ENCODE peak calls at places on chromosomes 3 and 15, in four cellular contexts. One of them, this sample, is unnamed.

GRCh38 chr3:52531636-52532516 is 1.8 kb downstream of the NT5DC2 start:
- DNase-seq in WTC11: no peak
- DNase-seq in GM12878: no peak
- DNase-seq in K562: no peak
- DNase-seq in this sample: no peak

GRCh38 chr3:178880274-178880673 is 191.3 kb downstream of the ZMAT3 start:
- DNase-seq in WTC11: no peak
- DNase-seq in GM12878: no peak
- DNase-seq in K562: no peak
- DNase-seq in this sample: no peak

GRCh38 chr3:38153986-38154608 is 11.2 kb upstream of the OXSR1 start:
- DNase-seq in WTC11: no peak
- DNase-seq in GM12878: no peak
- DNase-seq in K562: no peak
- DNase-seq in this sample: no peak

GRCh38 chr3:99126291-99126690 is 224.8 kb upstream of the DCBLD2 start:
- DNase-seq in WTC11: no peak
- DNase-seq in GM12878: no peak
- DNase-seq in K562: no peak
- DNase-seq in this sample: no peak

GRCh38 chr15:67740376-67740775 is 84.9 kb upstream of the SKOR1 start:
- DNase-seq in WTC11: no peak
- DNase-seq in GM12878: no peak
- DNase-seq in K562: no peak
- DNase-seq in this sample: no peak

GRCh38 chr3:54936561-54936960 is 8.7 kb upstream of the LRTM1 start:
- DNase-seq in WTC11: no peak
- DNase-seq in GM12878: no peak
- DNase-seq in K562: no peak
- DNase-seq in this sample: no peak

GRCh38 chr3:111859061-111859973 is at the start of gene PHLDB2:
- DNase-seq in WTC11: peak
- DNase-seq in GM12878: no peak
- DNase-seq in K562: no peak
- DNase-seq in this sample: peak

GRCh38 chr15:70096215-70096974 is 1.3 kb downstream of the TLE3 start:
- DNase-seq in WTC11: peak
- DNase-seq in GM12878: no peak
- DNase-seq in K562: no peak
- DNase-seq in this sample: no peak

GRCh38 chr3:38327335-38328009 is 19.1 kb upstream of the XYLB start:
- DNase-seq in WTC11: no peak
- DNase-seq in GM12878: no peak
- DNase-seq in K562: no peak
- DNase-seq in this sample: no peak

GRCh38 chr3:39445927-39446326 is 21.6 kb upstream of the MOBP start:
- DNase-seq in WTC11: no peak
- DNase-seq in GM12878: no peak
- DNase-seq in K562: no peak
- DNase-seq in this sample: no peak

GRCh38 chr3:193816656-193817311 is 223.8 kb downstream of the OPA1 start:
- DNase-seq in WTC11: peak
- DNase-seq in GM12878: no peak
- DNase-seq in K562: peak
- DNase-seq in this sample: no peak

GRCh38 chr3:37668431-37668830 is 193.2 kb upstream of the CTDSPL start:
- DNase-seq in WTC11: no peak
- DNase-seq in GM12878: no peak
- DNase-seq in K562: no peak
- DNase-seq in this sample: no peak

GRCh38 chr3:14451844-14452533 is 49.6 kb downstream of the SLC6A6 start:
- DNase-seq in WTC11: no peak
- DNase-seq in GM12878: no peak
- DNase-seq in K562: no peak
- DNase-seq in this sample: peak

GRCh38 chr15:59687831-59688230 is 1.3 kb downstream of the BNIP2 start:
- DNase-seq in WTC11: no peak
- DNase-seq in GM12878: peak
- DNase-seq in K562: no peak
- DNase-seq in this sample: peak

GRCh38 chr3:141851411-141851810 is 25.0 kb upstream of the ATP1B3 start:
- DNase-seq in WTC11: no peak
- DNase-seq in GM12878: no peak
- DNase-seq in K562: no peak
- DNase-seq in this sample: no peak

GRCh38 chr3:31823184-31823583 is 157.9 kb downstream of the OSBPL10 start:
- DNase-seq in WTC11: no peak
- DNase-seq in GM12878: no peak
- DNase-seq in K562: no peak
- DNase-seq in this sample: no peak

GRCh38 chr3:23867400-23867799 is 49.4 kb downstream of the NKIRAS1 start:
- DNase-seq in WTC11: no peak
- DNase-seq in GM12878: no peak
- DNase-seq in K562: no peak
- DNase-seq in this sample: no peak

GRCh38 chr15:58562135-58562534 is 130.3 kb downstream of the LIPC start:
- DNase-seq in WTC11: no peak
- DNase-seq in GM12878: no peak
- DNase-seq in K562: no peak
- DNase-seq in this sample: no peak

GRCh38 chr3:198088421-198088955 is 128.5 kb downstream of the LMLN start:
- DNase-seq in WTC11: no peak
- DNase-seq in GM12878: no peak
- DNase-seq in K562: no peak
- DNase-seq in this sample: no peak

GRCh38 chr15:89198196-89198595 is 23.2 kb downstream of the RLBP1 start:
- DNase-seq in WTC11: no peak
- DNase-seq in GM12878: no peak
- DNase-seq in K562: no peak
- DNase-seq in this sample: no peak

GRCh38 chr15:89196241-89196640 is 25.1 kb downstream of the RLBP1 start:
- DNase-seq in WTC11: no peak
- DNase-seq in GM12878: no peak
- DNase-seq in K562: no peak
- DNase-seq in this sample: no peak

GRCh38 chr15:89196994-89197393 is 24.4 kb downstream of the RLBP1 start:
- DNase-seq in WTC11: no peak
- DNase-seq in GM12878: no peak
- DNase-seq in K562: no peak
- DNase-seq in this sample: peak

GRCh38 chr15:89198934-89199333 is 22.4 kb downstream of the RLBP1 start:
- DNase-seq in WTC11: no peak
- DNase-seq in GM12878: no peak
- DNase-seq in K562: no peak
- DNase-seq in this sample: no peak

DNA sequence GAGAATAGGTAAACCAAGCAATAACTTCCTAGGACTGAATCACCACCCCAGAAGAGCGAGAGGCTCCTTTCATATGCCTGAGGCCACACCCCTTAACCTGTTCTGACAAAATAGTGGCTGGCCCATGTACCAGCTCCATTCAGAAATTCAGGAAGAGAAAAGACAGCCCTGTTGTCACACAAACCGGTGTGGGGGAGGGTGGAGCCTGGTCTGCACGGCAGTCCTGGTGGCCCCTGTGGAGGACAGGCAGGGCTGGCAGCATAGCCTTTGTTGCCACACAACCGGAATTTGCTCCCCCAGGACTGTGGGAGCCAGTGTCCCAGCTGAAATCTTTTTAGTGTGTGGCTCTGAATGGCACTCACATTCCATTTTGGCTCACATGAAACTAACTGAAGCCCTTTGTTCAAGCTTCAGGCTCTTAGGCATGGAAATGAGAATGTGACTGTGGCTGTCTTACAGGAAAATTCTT is 23.8 kb downstream of the RLBP1 start:
- DNase-seq in WTC11: peak
- DNase-seq in GM12878: no peak
- DNase-seq in K562: no peak
- DNase-seq in this sample: peak
- TF ChIP-seq CBFB in WTC11: no peak
- TF ChIP-seq CBFB in GM12878: no peak
- TF ChIP-seq CBFB in K562: no peak
- TF ChIP-seq CBFB in this sample: no peak

DNA sequence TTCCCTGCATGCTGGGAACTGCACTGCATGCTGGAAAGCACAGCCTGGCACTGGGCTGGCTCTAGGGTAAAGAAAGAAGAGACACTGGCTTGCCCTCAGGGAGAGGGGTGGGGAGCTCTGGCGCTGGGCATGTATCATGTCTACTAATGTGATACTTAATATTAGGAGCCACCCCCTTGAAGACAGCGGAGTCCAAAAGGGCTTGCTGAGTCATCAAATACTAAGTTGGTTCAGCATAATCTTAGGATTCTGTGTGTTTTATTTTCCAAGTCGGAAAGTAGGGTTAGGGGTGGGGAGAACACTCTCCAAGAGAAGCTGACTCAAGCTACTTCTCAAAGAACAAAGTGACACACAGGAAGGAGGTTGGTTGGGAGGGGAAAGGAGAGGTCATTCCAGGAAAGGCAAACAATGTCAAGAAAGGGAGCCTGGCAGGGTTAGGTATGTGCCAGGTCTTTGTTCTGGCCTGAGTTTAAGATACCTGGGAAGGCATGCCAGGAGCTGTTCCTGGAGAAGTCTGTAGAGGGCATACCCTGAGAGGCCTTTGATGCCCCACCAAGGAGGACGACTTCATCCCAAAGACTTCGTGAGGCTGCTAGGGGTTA is 237.8 kb upstream of the NR2E3 start:
- DNase-seq in WTC11: peak
- DNase-seq in GM12878: no peak
- DNase-seq in K562: no peak
- DNase-seq in this sample: no peak
- TF ChIP-seq CBFB in WTC11: no peak
- TF ChIP-seq CBFB in GM12878: no peak
- TF ChIP-seq CBFB in K562: no peak
- TF ChIP-seq CBFB in this sample: no peak

DNA sequence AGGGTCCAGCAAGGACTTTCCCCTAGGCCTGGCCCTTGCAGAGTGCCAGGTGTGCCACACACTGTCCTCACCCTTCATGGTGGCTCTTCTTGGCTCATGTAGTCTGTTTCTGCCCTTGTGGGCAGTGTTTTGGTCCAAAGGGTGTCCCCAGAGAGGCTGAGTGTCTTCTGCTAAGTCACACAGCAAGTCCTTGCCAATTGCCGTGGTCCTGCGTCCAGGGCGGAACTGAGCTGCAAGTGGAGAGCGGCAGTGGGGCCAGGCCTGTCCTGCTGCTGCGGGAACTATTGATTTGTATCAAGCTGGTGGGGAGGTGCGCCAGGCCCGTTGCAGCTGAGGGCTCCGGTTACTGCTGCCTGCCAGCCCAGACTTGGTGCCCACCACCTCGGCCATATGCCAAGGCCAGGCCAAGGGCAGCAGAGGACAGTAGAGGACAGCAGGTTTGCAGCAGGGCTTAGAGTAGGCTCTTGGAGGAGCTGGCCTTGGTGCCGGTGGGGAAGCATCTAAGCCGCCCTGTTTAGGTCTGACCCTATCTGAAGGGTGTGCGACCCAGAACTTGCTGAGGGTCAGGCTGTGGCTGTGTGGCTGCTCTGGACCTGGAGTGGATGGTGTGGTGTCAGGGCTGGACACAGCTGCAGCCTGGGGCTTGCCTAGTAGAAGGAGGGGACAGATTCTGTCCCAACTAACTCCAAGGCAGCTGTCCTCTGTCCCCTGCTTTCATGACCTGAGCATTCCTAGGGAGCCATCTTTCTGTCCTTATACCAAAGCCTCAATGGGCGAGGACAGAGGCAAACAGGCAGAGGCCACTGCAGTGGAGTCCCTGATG is 4.5 kb downstream of the AMIGO3 start:
- DNase-seq in WTC11: no peak
- DNase-seq in GM12878: no peak
- DNase-seq in K562: no peak
- DNase-seq in this sample: no peak
- TF ChIP-seq CBFB in WTC11: no peak
- TF ChIP-seq CBFB in GM12878: no peak
- TF ChIP-seq CBFB in K562: no peak
- TF ChIP-seq CBFB in this sample: no peak

GRCh38 chr15:57143511-57144078 is 225.2 kb downstream of the TCF12 start:
- DNase-seq in WTC11: no peak
- DNase-seq in GM12878: no peak
- DNase-seq in K562: no peak
- DNase-seq in this sample: no peak

GRCh38 chr15:57148236-57148635 is 228.1 kb upstream of the CGNL1 start:
- DNase-seq in WTC11: no peak
- DNase-seq in GM12878: no peak
- DNase-seq in K562: no peak
- DNase-seq in this sample: no peak

GRCh38 chr15:57144448-57144847 is 226.0 kb downstream of the TCF12 start:
- DNase-seq in WTC11: no peak
- DNase-seq in GM12878: no peak
- DNase-seq in K562: no peak
- DNase-seq in this sample: no peak

GRCh38 chr15:57149196-57149595 is 227.1 kb upstream of the CGNL1 start:
- DNase-seq in WTC11: no peak
- DNase-seq in GM12878: no peak
- DNase-seq in K562: no peak
- DNase-seq in this sample: no peak

GRCh38 chr15:57146394-57147140 is 228.1 kb downstream of the TCF12 start:
- DNase-seq in WTC11: no peak
- DNase-seq in GM12878: no peak
- DNase-seq in K562: peak
- DNase-seq in this sample: peak
- TF ChIP-seq CBFB in WTC11: no peak
- TF ChIP-seq CBFB in GM12878: no peak
- TF ChIP-seq CBFB in K562: no peak
- TF ChIP-seq CBFB in this sample: no peak

This sample was measured in HepG2.